ENCODE peak calls at places on chromosome 3, in six cellular contexts. D is tibial artery, P is adrenal gland, U is SJSA1, A is neuronal stem cell, R is neural progenitor cell. Q is an unnamed sample.

GRCh38 chr3:171323934-171324535 is 136.2 kb downstream of the TNIK start:
- DNase-seq in P (no peak), R (no peak), U (no peak), A (no peak), D (no peak), Q (peak; percentile 77)

GRCh38 chr3:42535981-42536784 is 33.7 kb downstream of the VIPR1 start:
- DNase-seq in R (peak; percentile 73), P (no peak), A (peak; percentile 12), D (peak; percentile 44), U (no peak), Q (peak; percentile 9)

GRCh38 chr3:31546152-31546551 is 13.4 kb downstream of the STT3B start:
- DNase-seq in A (no peak), D (no peak), R (peak; percentile 21), P (no peak), U (no peak), Q (no peak)

GRCh38 chr3:195438371-195438770 is 4.4 kb downstream of the ACAP2 start:
- DNase-seq in D (no peak), A (no peak), U (no peak), P (no peak), R (no peak), Q (no peak)

GRCh38 chr3:160686955-160687535 is 10.1 kb downstream of the ARL14 start:
- DNase-seq in U (no peak), D (no peak), A (no peak), R (no peak), P (no peak), Q (peak; percentile 33)

GRCh38 chr3:120126016-120126415 is 31.8 kb upstream of the GSK3B start:
- DNase-seq in R (no peak), U (no peak), P (no peak), D (no peak), A (no peak), Q (no peak)

GRCh38 chr3:49454457-49454856 is 15.6 kb upstream of the DAG1 start:
- DNase-seq in D (no peak), A (no peak), U (no peak), R (peak; percentile 59), P (no peak), Q (peak; percentile 63)

GRCh38 chr3:149638401-149639092 is 19.3 kb downstream of the WWTR1 start:
- DNase-seq in R (no peak), D (no peak), P (peak; percentile 41), A (no peak), U (peak; percentile 57), Q (no peak)

GRCh38 chr3:149554826-149555225 is 80.3 kb downstream of the TM4SF4 start:
- DNase-seq in A (no peak), R (no peak), D (no peak), P (no peak), U (peak; percentile 72), Q (no peak)

GRCh38 chr3:28188686-28189085 is 52.7 kb upstream of the CMC1 start:
- DNase-seq in D (no peak), A (no peak), U (no peak), R (no peak), P (no peak), Q (no peak)

GRCh38 chr3:38738630-38739395 is 77.2 kb downstream of the SCN10A start:
- DNase-seq in P (peak; percentile 32), R (peak; percentile 87), D (peak; percentile 24), A (peak; percentile 58), U (peak; percentile 35), Q (peak; percentile 66)

GRCh38 chr3:21705769-21706168 is 45.2 kb downstream of the ZNF385D start:
- DNase-seq in D (peak; percentile 57), P (peak; percentile 68), R (no peak), U (no peak), A (no peak), Q (no peak)

GRCh38 chr3:181694805-181695660 is 16.7 kb upstream of the SOX2 start:
- DNase-seq in R (peak; percentile 83), U (no peak), D (peak; percentile 53), P (peak; percentile 29), A (no peak), Q (no peak)

GRCh38 chr3:40317061-40317676 is 7.7 kb downstream of the EIF1B start:
- DNase-seq in P (no peak), A (peak; percentile 50), U (no peak), D (peak; percentile 53), R (peak; percentile 80), Q (peak; percentile 66)

GRCh38 chr3:79602385-79602784 is 165.4 kb downstream of the ROBO1 start:
- DNase-seq in A (no peak), P (no peak), D (no peak), R (no peak), U (no peak), Q (no peak)

GRCh38 chr3:184282941-184283340 is 7.1 kb downstream of the ECE2 start:
- DNase-seq in R (no peak), U (no peak), A (no peak), P (no peak), D (no peak), Q (no peak)

DNA sequence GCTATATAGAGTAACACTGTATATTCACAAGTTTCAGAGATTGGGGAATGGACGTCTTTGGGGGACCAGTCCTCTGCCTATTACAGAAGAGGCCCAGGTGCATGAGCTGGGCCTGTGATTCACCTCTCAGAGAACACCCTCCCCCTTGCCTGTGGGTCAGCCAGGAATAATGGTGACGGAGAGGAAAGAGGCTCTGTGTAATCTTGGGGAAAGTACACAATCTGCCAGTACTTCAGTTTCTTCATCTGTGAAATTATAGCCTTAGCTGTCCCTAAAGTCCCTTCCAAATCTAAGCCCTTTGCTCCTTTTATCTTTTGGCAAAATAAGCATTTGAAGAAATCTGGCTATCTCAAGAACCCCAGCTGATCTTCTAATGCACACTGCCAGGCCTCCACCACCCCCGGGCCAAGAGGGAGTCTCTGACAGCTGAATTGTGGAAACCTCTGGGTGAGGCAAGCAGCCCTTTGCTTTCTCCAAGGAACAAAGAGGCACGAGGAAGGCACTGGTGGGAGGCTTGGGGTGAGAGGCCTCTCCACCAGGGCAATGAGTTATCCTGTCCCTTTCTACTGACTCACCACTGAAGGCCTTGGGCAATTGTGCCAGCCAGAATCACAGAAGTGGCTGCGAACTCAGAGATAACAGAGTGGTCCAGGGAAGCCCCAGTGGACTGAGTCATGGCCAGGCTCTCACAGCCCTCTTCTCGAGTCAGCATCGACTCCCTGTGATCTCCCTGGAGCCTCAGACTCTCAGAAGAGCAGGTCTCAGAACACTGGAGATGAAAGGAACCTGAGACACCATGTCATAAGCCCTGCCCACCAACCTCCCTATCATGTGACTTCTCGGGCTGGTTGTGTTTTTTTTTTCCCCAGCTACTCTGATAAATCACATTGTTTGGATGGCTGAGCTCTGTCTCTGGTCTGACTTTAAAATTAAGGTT is 31.8 kb downstream of the CCNL1 start:
- DNase-seq in P (peak; percentile 95), R (no peak), D (peak; percentile 77), A (no peak), U (peak; percentile 66), Q (no peak)
- H3K4me1 ChIP-seq in P (peaks cover 11% of the 10 kb centered on the region), R (peaks cover 22% of the 10 kb centered on the region), D (peaks cover 19% of the 10 kb centered on the region), A (peaks cover 13% of the 10 kb centered on the region), U (peaks cover 63% of the 10 kb centered on the region), Q (peaks cover 21% of the 10 kb centered on the region)

GRCh38 chr3:12967751-12968209 is 105.4 kb downstream of the IQSEC1 start:
- DNase-seq in R (peak; percentile 96), A (peak; percentile 85), D (peak; percentile 87), U (peak; percentile 45), P (peak; percentile 94), Q (peak; percentile 87)
- H3K4me3 ChIP-seq in R (peak overlapping the region; percentile 33), A (peak overlapping the region; percentile 42), D (peak overlapping the region; percentile 97), U (peak overlapping the region; percentile 96), P (no peak overlapping the region), Q (peak overlapping the region; percentile 91)

GRCh38 chr3:142501004-142501926 is 53.4 kb upstream of the XRN1 start:
- DNase-seq in U (peak; percentile 60), P (no peak), R (no peak), D (no peak), A (no peak), Q (peak; percentile 40)

GRCh38 chr3:142498397-142499180 is 50.8 kb upstream of the XRN1 start:
- DNase-seq in D (no peak), U (no peak), R (no peak), A (no peak), P (no peak), Q (no peak)

GRCh38 chr3:142500211-142500610 is 52.4 kb upstream of the XRN1 start:
- DNase-seq in D (no peak), A (no peak), P (no peak), R (no peak), U (no peak), Q (no peak)

GRCh38 chr3:142497729-142498128 is 49.9 kb upstream of the XRN1 start:
- DNase-seq in P (no peak), D (no peak), U (no peak), R (no peak), A (no peak), Q (no peak)

DNA sequence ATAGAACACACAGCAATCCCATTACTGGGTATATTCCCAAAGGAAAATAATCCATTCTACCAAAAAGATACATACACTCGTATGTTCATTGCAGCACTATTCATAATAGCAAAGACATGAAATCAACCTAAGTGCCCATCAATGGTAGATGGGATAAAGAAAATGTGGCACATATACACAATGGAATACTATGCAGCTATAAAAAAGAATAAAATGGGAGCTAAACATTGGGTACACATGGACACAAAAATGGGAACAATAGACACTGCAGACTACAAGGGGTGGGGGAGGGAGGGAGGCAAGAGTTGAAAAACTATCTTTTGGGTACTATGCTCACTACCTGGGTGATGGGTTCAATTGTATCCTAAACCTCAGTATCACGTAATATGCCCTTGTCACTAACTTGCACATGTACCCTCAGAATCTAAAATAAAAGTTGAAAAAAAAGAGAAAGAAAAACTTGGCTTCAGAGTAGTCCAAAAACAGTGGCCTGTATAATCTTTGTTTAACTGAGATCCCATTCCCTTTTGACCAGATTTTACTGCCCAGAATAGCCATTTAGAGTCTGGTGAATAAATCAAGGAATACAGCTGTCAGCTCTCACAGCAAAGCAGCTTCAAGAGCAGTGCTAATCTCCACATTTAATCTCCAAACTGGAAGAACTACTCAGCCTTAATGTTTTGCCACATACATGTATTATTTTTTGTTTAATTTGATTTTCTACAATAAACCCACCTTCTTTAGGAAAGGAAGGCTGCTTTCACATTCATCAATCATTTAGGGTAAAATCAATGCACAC is 54.5 kb upstream of the XRN1 start:
- DNase-seq in R (no peak), A (no peak), U (no peak), D (no peak), P (no peak), Q (no peak)
- H3K27ac ChIP-seq in R (no peak overlapping the region), A (no peak overlapping the region), U (no peak overlapping the region), D (no peak overlapping the region), P (peak overlapping the region; percentile 33), Q (no peak overlapping the region)

GRCh38 chr3:127787071-127787490 is 35.2 kb downstream of the MGLL start:
- DNase-seq in D (peak; percentile 70), A (no peak), P (peak; percentile 84), U (no peak), R (no peak), Q (no peak)

GRCh38 chr3:127789051-127789450 is 33.3 kb downstream of the MGLL start:
- DNase-seq in A (no peak), U (no peak), P (no peak), R (no peak), D (no peak), Q (no peak)

GRCh38 chr3:127787966-127788365 is 34.3 kb downstream of the MGLL start:
- DNase-seq in D (no peak), U (no peak), R (no peak), A (no peak), P (no peak), Q (no peak)

GRCh38 chr3:127787556-127787955 is 34.8 kb downstream of the MGLL start:
- DNase-seq in D (no peak), U (no peak), R (no peak), P (no peak), A (no peak), Q (no peak)

DNA sequence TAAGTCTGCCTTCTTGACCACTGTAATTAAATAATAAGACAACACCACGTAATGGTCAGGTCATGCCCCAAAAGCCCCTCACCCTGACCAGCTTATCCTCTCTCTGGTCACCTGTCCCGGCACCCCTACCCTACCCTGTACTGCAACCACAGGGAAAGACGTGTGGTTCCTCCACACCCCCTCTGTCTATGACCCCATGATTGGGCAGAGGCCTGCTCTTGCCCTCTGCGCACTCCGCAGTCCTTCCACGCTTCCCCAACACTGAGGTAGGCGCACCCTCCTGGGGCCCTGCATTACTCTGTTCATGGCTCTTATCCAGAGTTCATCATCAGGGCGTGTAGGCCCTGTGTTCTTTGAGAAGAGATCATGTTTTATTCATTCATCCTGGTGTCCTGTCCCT is 33.9 kb downstream of the MGLL start:
- DNase-seq in A (no peak), P (no peak), R (no peak), U (no peak), D (no peak), Q (no peak)
- H3K4me1 ChIP-seq in A (no peaks in the 10 kb centered on the region), P (peaks cover 23% of the 10 kb centered on the region), R (peaks cover 10% of the 10 kb centered on the region), U (peaks cover 56% of the 10 kb centered on the region), D (peaks cover 75% of the 10 kb centered on the region), Q (peaks cover 35% of the 10 kb centered on the region)